ENCODE peak calls at places on chromosomes 12 and 14, in seven cellular contexts. Y is Peyer's patch, W is endothelial cell of umbilical vein, K is adrenal gland, E is tibial artery, L is right atrium auricular region, A is psoas muscle. J is an unnamed sample.

GRCh38 chr12:122886161-122886560 is 9.8 kb downstream of the VPS37B start:
- DNase-seq in K (no peak), E (no peak), Y (no peak), L (no peak), W (no peak), A (no peak), J (no peak)

GRCh38 chr14:41925409-41925808 is 318.7 kb downstream of the LRFN5 start:
- DNase-seq in K (no peak), W (no peak), E (no peak), Y (no peak), L (no peak), A (no peak), J (no peak)

GRCh38 chr14:75279153-75279738 is 618 bp downstream of the FOS start:
- DNase-seq in Y (peak; percentile 72), L (peak; percentile 83), E (peak; percentile 95), K (peak; percentile 78), W (peak; percentile 58), A (peak; percentile 84), J (peak; percentile 52)

GRCh38 chr12:70571705-70572269 is 65.4 kb downstream of the PTPRB start:
- DNase-seq in Y (no peak), K (no peak), A (no peak), W (no peak), L (no peak), E (no peak), J (no peak)

GRCh38 chr14:70357985-70358384 is 1.5 kb downstream of the COX16 start:
- DNase-seq in L (no peak), K (no peak), Y (no peak), E (no peak), W (no peak), A (no peak), J (no peak)

GRCh38 chr12:32148372-32148771 is 41.7 kb downstream of the BICD1 start:
- DNase-seq in K (no peak), W (no peak), L (no peak), Y (no peak), E (no peak), A (no peak), J (no peak)

GRCh38 chr12:61654698-61655097 is 605.5 kb upstream of the USP15 start:
- DNase-seq in A (no peak), K (no peak), L (no peak), Y (no peak), E (no peak), W (no peak), J (no peak)

GRCh38 chr12:112381421-112381897 is 772 bp downstream of the HECTD4 start:
- DNase-seq in E (peak; percentile 68), A (peak; percentile 56), L (peak; percentile 47), Y (peak; percentile 21), W (peak; percentile 22), K (peak; percentile 35), J (peak; percentile 75)

GRCh38 chr14:36915089-36915488 is 253.4 kb downstream of the PAX9 start:
- DNase-seq in Y (no peak), W (no peak), K (no peak), E (no peak), A (no peak), L (no peak), J (no peak)

GRCh38 chr12:89351489-89352241 is 636 bp downstream of the DUSP6 start:
- DNase-seq in K (peak; percentile 37), A (peak; percentile 70), L (no peak), Y (peak; percentile 58), E (peak; percentile 74), W (no peak), J (peak; percentile 59)

GRCh38 chr12:66726531-66726930 is 47.7 kb upstream of the GRIP1 start:
- DNase-seq in W (no peak), Y (no peak), A (no peak), L (no peak), K (no peak), E (no peak), J (no peak)

GRCh38 chr12:108949976-108950375 is 70.1 kb downstream of the DAO start:
- DNase-seq in W (no peak), Y (no peak), K (no peak), E (no peak), L (no peak), A (no peak), J (no peak)

GRCh38 chr12:3698218-3698974 is 54.5 kb downstream of the CRACR2A start:
- DNase-seq in W (peak; percentile 68), L (no peak), A (no peak), E (no peak), K (no peak), Y (no peak), J (no peak)

GRCh38 chr14:94342334-94342934 is 19.3 kb upstream of the SERPINA6 start:
- DNase-seq in Y (peak; percentile 18), A (peak; percentile 76), W (peak; percentile 1), L (peak; percentile 94), E (peak; percentile 90), K (peak; percentile 86), J (no peak)

GRCh38 chr12:104307655-104308000 is 4.1 kb downstream of the EID3 start:
- DNase-seq in K (no peak), L (no peak), W (no peak), Y (no peak), E (no peak), A (no peak), J (no peak)

GRCh38 chr12:63238892-63239291 is 87.9 kb upstream of the AVPR1A start:
- DNase-seq in L (no peak), K (no peak), A (no peak), W (no peak), Y (no peak), E (no peak), J (no peak)

GRCh38 chr12:65892905-65893304 is 68.6 kb downstream of the HMGA2 start:
- DNase-seq in A (no peak), W (peak; percentile 79), E (no peak), K (no peak), L (no peak), Y (no peak), J (no peak)

GRCh38 chr12:13044859-13045384 is 741 bp downstream of the FAM234B start:
- DNase-seq in L (no peak), A (no peak), Y (no peak), W (peak; percentile 47), K (no peak), E (no peak), J (no peak)

GRCh38 chr14:23321572-23322547 is 603 bp downstream of the PABPN1 start:
- DNase-seq in L (peak; percentile 58), W (peak; percentile 50), E (peak; percentile 81), A (peak; percentile 80), Y (peak; percentile 27), K (peak; percentile 43), J (peak; percentile 52)

GRCh38 chr12:40209886-40210285 is 14.9 kb upstream of the LRRK2 start:
- DNase-seq in L (no peak), E (no peak), Y (no peak), K (no peak), W (no peak), A (no peak), J (no peak)

GRCh38 chr14:64756712-64757111 is 52.5 kb downstream of the PLEKHG3 start:
- DNase-seq in L (no peak), K (no peak), W (no peak), Y (no peak), A (peak; percentile 15), E (no peak), J (no peak)

GRCh38 chr12:1972856-1973317 is 31.4 kb downstream of the DCP1B start:
- DNase-seq in Y (no peak), A (no peak), E (peak; percentile 91), L (peak; percentile 69), W (peak; percentile 65), K (no peak), J (no peak)
- H3K4me3 ChIP-seq in Y (no peak overlapping the region), A (no peak overlapping the region), E (peak overlapping the region; percentile 30), L (peak overlapping the region; percentile 53), W (no peak overlapping the region), K (no peak overlapping the region), J (no peak overlapping the region)

GRCh38 chr14:100032749-100033148 is 32.5 kb upstream of the EVL start:
- DNase-seq in L (no peak), E (no peak), K (no peak), Y (no peak), A (no peak), W (no peak), J (no peak)

GRCh38 chr14:100033347-100034052 is 31.7 kb upstream of the EVL start:
- DNase-seq in K (no peak), Y (no peak), E (no peak), A (no peak), L (no peak), W (no peak), J (no peak)

GRCh38 chr14:100028990-100029677 is 36.1 kb upstream of the EVL start:
- DNase-seq in Y (no peak), K (no peak), E (no peak), A (no peak), W (no peak), L (no peak), J (no peak)

GRCh38 chr14:100030441-100031153 is 34.6 kb upstream of the EVL start:
- DNase-seq in L (no peak), E (no peak), K (peak; percentile 42), Y (no peak), W (peak; percentile 52), A (no peak), J (no peak)

DNA sequence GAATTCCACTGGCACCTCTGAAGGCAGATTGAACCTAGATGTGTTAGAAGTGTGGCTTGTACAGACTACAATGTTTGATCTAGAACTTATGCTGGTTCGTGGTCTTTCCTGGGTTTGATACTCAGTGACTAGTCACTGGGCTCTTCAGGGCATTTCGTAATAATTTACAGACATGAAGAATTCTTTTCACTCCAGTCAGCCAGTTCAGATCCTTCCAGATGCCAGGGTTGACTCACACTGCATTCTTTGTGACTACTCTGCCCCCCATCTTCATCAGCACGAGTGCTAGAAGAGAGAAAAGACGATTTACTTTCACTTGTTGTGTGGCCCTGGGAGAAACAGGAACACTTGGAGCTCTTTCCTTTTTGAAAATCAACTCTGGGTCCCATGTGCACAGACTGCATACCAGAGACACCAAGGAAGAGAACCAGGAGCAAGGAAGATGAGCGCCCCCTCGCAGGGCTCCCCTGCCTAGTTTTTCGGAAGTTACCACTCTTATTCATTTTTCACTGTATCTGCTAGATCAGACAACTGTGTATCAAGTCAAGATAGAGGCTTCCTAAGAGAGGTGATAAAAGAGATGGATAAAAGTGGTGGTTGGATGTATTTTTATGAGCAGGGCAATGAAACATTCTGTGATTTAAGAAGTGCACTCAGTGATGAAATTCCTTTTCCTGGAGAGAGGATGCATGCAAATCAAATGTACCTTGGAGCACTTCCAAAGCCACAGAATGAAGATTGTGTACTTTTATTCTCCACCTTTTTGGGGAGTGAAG is 33.5 kb upstream of the EVL start:
- DNase-seq in E (peak; percentile 75), L (peak; percentile 82), W (peak; percentile 84), K (peak; percentile 53), Y (no peak), A (no peak), J (no peak)
- TF ChIP-seq CTCF in E (no peak), L (no peak), W (no peak), K (no peak), Y (no peak), A (no peak), J (no peak)

GRCh38 chr12:129163461-129163860 is 310.2 kb downstream of the GLT1D1 start:
- DNase-seq in E (no peak), K (no peak), Y (no peak), W (no peak), A (no peak), L (no peak), J (no peak)
- H3K36me3 ChIP-seq in E (no peaks in the 10 kb centered on the region), K (no peaks in the 10 kb centered on the region), Y (no peaks in the 10 kb centered on the region), W (no peaks in the 10 kb centered on the region), A (no peaks in the 10 kb centered on the region), L (no peaks in the 10 kb centered on the region), J (no peaks in the 10 kb centered on the region)

DNA sequence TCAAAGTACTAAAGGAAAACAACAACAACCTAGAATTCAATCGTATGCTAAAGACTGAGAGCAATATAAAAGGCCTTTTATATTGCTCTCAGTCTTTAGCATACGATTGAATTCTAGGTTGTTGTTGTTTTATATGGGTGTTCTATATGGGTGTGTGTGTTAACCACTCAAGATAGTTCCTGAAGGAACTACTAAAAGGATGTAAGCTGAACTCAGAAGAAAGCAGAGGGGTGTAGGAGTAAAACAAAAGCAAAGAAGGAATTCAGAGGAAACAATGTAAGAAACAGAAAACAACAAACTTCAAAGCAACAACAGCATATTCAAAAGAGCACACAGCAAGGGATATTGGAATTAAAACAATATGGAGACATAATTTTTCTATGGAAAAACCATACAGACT is 5.4 kb downstream of the ZNF891 start:
- DNase-seq in A (no peak), W (no peak), L (no peak), Y (no peak), K (no peak), E (no peak), J (no peak)
- H3K4me3 ChIP-seq in A (no peak overlapping the region), W (no peak overlapping the region), L (no peak overlapping the region), Y (no peak overlapping the region), K (no peak overlapping the region), E (no peak overlapping the region), J (no peak overlapping the region)